ENCODE peak calls at places on chromosomes 12 and 14, in nine cellular contexts. J is stomach, Y is tibial artery, C is heart right ventricle, B is A673, Z is SK-N-SH, S is body of pancreas, N is gastrocnemius medialis, V is upper lobe of right lung. W is an unnamed sample. For H3K4me1, the result is how much of the 10 kb centered on the place peaks cover.

GRCh38 chr14:60722163-60722835 is 1.9 kb downstream of the SIX4 start:
- DNase-seq in J (peak), Y (peak), C (peak), B (peak), Z (peak), S (peak), N (peak), V (peak), W (peak)

GRCh38 chr14:69858801-69859200 is 20.4 kb upstream of the SMOC1 start:
- DNase-seq in J (no peak), Y (no peak), C (no peak), B (no peak), Z (no peak), S (no peak), N (no peak), V (no peak), W (no peak)

GRCh38 chr12:120115692-120116442 is 686 bp downstream of the RAB35 start:
- DNase-seq in J (no peak), Y (no peak), C (no peak), B (peak), Z (no peak), S (peak), N (no peak), V (peak), W (peak)

GRCh38 chr12:447132-447531 is 12.6 kb upstream of the B4GALNT3 start:
- DNase-seq in J (no peak), Y (no peak), C (no peak), B (no peak), Z (no peak), S (no peak), N (no peak), V (no peak), W (no peak)

GRCh38 chr12:69324797-69325466 is 23.2 kb upstream of the LYZ start:
- DNase-seq in J (no peak), Y (no peak), C (no peak), B (no peak), Z (no peak), S (no peak), N (no peak), V (no peak), W (no peak)

GRCh38 chr12:109763201-109763841 is 49.7 kb downstream of the FAM222A start:
- DNase-seq in J (peak), Y (peak), C (no peak), B (peak), Z (no peak), S (no peak), N (no peak), V (peak), W (peak)

GRCh38 chr12:6443361-6443983 is 1.3 kb upstream of the CD27 start:
- DNase-seq in J (no peak), Y (peak), C (no peak), B (no peak), Z (no peak), S (no peak), N (no peak), V (peak), W (no peak)

GRCh38 chr14:71232506-71232905 is 325.2 kb downstream of the PCNX1 start:
- DNase-seq in J (no peak), Y (no peak), C (no peak), B (no peak), Z (no peak), S (no peak), N (no peak), V (no peak), W (no peak)

GRCh38 chr12:106871477-106871876 is 84.2 kb upstream of the TMEM263 start:
- DNase-seq in J (no peak), Y (no peak), C (no peak), B (no peak), Z (no peak), S (no peak), N (no peak), V (no peak), W (no peak)

GRCh38 chr14:100435459-100435858 is 112.3 kb downstream of the SLC25A47 start:
- DNase-seq in J (no peak), Y (no peak), C (no peak), B (no peak), Z (no peak), S (no peak), N (no peak), V (no peak), W (no peak)

GRCh38 chr12:52225752-52226151 is 7.3 kb upstream of the KRT7 start:
- DNase-seq in J (no peak), Y (no peak), C (no peak), B (no peak), Z (no peak), S (no peak), N (no peak), V (no peak), W (no peak)

GRCh38 chr12:53201170-53201541 is 5.9 kb downstream of the ITGB7 start:
- DNase-seq in J (no peak), Y (no peak), C (no peak), B (no peak), Z (no peak), S (no peak), N (no peak), V (no peak), W (no peak)

GRCh38 chr14:44379292-44379977 is 127.6 kb downstream of the FSCB start:
- DNase-seq in J (no peak), Y (no peak), C (no peak), B (no peak), Z (no peak), S (no peak), N (no peak), V (no peak), W (no peak)

GRCh38 chr12:47989023-47989417 is 15.3 kb downstream of the COL2A1 start:
- DNase-seq in J (no peak), Y (peak), C (no peak), B (no peak), Z (no peak), S (no peak), N (no peak), V (no peak), W (no peak)

GRCh38 chr12:56154246-56154771 is 1.9 kb downstream of the MYL6B start:
- DNase-seq in J (no peak), Y (no peak), C (no peak), B (no peak), Z (no peak), S (no peak), N (no peak), V (no peak), W (no peak)

GRCh38 chr12:47707905-47708543 is 2.2 kb upstream of the RPAP3 start:
- DNase-seq in J (no peak), Y (no peak), C (no peak), B (no peak), Z (no peak), S (no peak), N (no peak), V (no peak), W (no peak)

GRCh38 chr14:70770490-70770889 is 38.8 kb downstream of the MAP3K9 start:
- DNase-seq in J (no peak), Y (no peak), C (no peak), B (no peak), Z (no peak), S (no peak), N (no peak), V (no peak), W (no peak)

GRCh38 chr12:32264995-32265394 is 134.4 kb upstream of the FGD4 start:
- DNase-seq in J (no peak), Y (no peak), C (no peak), B (peak), Z (no peak), S (no peak), N (no peak), V (no peak), W (no peak)

GRCh38 chr12:57037264-57037663 is 12.7 kb downstream of the MYO1A start:
- DNase-seq in J (no peak), Y (no peak), C (no peak), B (no peak), Z (no peak), S (no peak), N (no peak), V (no peak), W (no peak)

GRCh38 chr12:89244536-89244935 is 107.8 kb downstream of the DUSP6 start:
- DNase-seq in J (no peak), Y (no peak), C (no peak), B (peak), Z (no peak), S (no peak), N (no peak), V (no peak), W (no peak)

GRCh38 chr12:113239811-113240331 is 18.6 kb downstream of the TPCN1 start:
- DNase-seq in J (no peak), Y (peak), C (peak), B (no peak), Z (no peak), S (no peak), N (no peak), V (no peak), W (no peak)

GRCh38 chr12:10021342-10021741 is 9.1 kb upstream of the CLEC9A start:
- DNase-seq in J (no peak), Y (no peak), C (no peak), B (no peak), Z (no peak), S (no peak), N (no peak), V (no peak), W (no peak)

GRCh38 chr12:122420471-122421262 is 1.8 kb downstream of the CLIP1 start:
- DNase-seq in J (no peak), Y (no peak), C (no peak), B (no peak), Z (no peak), S (peak), N (no peak), V (no peak), W (no peak)

GRCh38 chr12:11718768-11719253 is 69.3 kb downstream of the ETV6 start:
- DNase-seq in J (no peak), Y (no peak), C (no peak), B (peak), Z (peak), S (no peak), N (no peak), V (no peak), W (peak)

GRCh38 chr12:105945935-105946334 is 192.8 kb downstream of the NUAK1 start:
- DNase-seq in J (no peak), Y (no peak), C (no peak), B (no peak), Z (no peak), S (no peak), N (no peak), V (no peak), W (no peak)

GRCh38 chr14:57573193-57573592 is 79.5 kb upstream of the CCDC198 start:
- DNase-seq in J (no peak), Y (no peak), C (no peak), B (no peak), Z (no peak), S (no peak), N (no peak), V (no peak), W (no peak)

GRCh38 chr14:31405599-31406251 is 14.6 kb downstream of the HEATR5A start:
- DNase-seq in J (no peak), Y (no peak), C (no peak), B (no peak), Z (no peak), S (no peak), N (no peak), V (no peak), W (no peak)

GRCh38 chr12:18139989-18140596 is 50.1 kb upstream of the RERGL start:
- DNase-seq in J (no peak), Y (no peak), C (no peak), B (peak), Z (no peak), S (no peak), N (no peak), V (no peak), W (no peak)

GRCh38 chr14:89205137-89205740 is 211.8 kb downstream of the FOXN3 start:
- DNase-seq in J (no peak), Y (no peak), C (no peak), B (no peak), Z (no peak), S (no peak), N (no peak), V (no peak), W (no peak)

GRCh38 chr14:98114122-98114895 is 1157.7 kb downstream of the BCL11B start:
- DNase-seq in J (no peak), Y (no peak), C (no peak), B (no peak), Z (no peak), S (no peak), N (no peak), V (no peak), W (no peak)

GRCh38 chr14:53621433-53621832 is 335.2 kb downstream of the BMP4 start:
- DNase-seq in J (no peak), Y (no peak), C (no peak), B (no peak), Z (no peak), S (no peak), N (no peak), V (no peak), W (no peak)

GRCh38 chr12:15928870-15929571 is 17.9 kb downstream of the DERA start:
- DNase-seq in J (no peak), Y (no peak), C (peak), B (peak), Z (no peak), S (peak), N (no peak), V (no peak), W (no peak)

GRCh38 chr14:38696925-38697324 is 406.1 kb downstream of the SEC23A start:
- DNase-seq in J (no peak), Y (no peak), C (no peak), B (no peak), Z (no peak), S (no peak), N (no peak), V (no peak), W (no peak)

GRCh38 chr12:6945613-6946012 is 1.8 kb downstream of the C12orf57 start:
- DNase-seq in J (no peak), Y (no peak), C (peak), B (no peak), Z (peak), S (no peak), N (no peak), V (no peak), W (no peak)

GRCh38 chr12:130761537-130762318 is 45.6 kb upstream of the RIMBP2 start:
- DNase-seq in J (no peak), Y (no peak), C (no peak), B (peak), Z (peak), S (peak), N (no peak), V (no peak), W (peak)

GRCh38 chr12:126290456-126290855 is 1225.2 kb downstream of the AACS start:
- DNase-seq in J (no peak), Y (no peak), C (no peak), B (no peak), Z (no peak), S (no peak), N (no peak), V (no peak), W (no peak)
- TF ChIP-seq CTCF in J (no peak), Y (no peak), C (no peak), B (no peak), Z (no peak), S (no peak), N (no peak), V (no peak), W (no peak)

GRCh38 chr14:105063041-105063440 is 2.2 kb downstream of the GPR132 start:
- DNase-seq in J (no peak), Y (no peak), C (no peak), B (no peak), Z (no peak), S (no peak), N (no peak), V (no peak), W (no peak)
- H3K4me3 ChIP-seq in J (no peak), Y (no peak), C (no peak), B (no peak), Z (no peak), S (no peak), N (no peak), V (peak), W (no peak)

GRCh38 chr14:58833634-58834378 is 196.0 kb downstream of the DACT1 start:
- DNase-seq in J (no peak), Y (no peak), C (no peak), B (no peak), Z (no peak), S (no peak), N (no peak), V (peak), W (no peak)

GRCh38 chr14:58830121-58830520 is 192.4 kb downstream of the DACT1 start:
- DNase-seq in J (no peak), Y (no peak), C (no peak), B (no peak), Z (no peak), S (no peak), N (no peak), V (no peak), W (no peak)

GRCh38 chr14:58829594-58829993 is 191.8 kb downstream of the DACT1 start:
- DNase-seq in J (no peak), Y (no peak), C (no peak), B (no peak), Z (no peak), S (no peak), N (no peak), V (no peak), W (no peak)

GRCh38 chr14:58828298-58828697 is 190.5 kb downstream of the DACT1 start:
- DNase-seq in J (no peak), Y (no peak), C (no peak), B (no peak), Z (no peak), S (no peak), N (no peak), V (no peak), W (no peak)

DNA sequence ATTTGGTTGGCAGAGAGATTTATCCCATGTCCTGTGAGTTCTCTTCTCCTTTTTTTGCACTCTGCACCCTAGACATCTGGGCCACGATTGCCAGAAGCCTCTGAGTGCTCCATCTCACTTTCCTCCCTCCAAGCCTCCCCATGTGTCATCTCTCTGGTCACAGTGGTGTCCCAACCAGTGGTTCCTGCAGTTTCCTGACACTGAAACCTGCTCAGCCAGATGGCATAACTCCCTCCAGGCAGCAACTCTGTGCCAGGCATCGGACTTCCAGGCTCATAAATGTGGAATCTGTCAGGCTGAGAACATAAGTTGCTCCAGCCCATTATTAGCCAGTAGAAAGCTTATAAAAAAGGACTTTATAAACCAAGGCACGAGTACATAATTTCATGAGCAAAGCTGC is 194.2 kb downstream of the DACT1 start:
- DNase-seq in J (no peak), Y (no peak), C (no peak), B (no peak), Z (peak), S (no peak), N (no peak), V (no peak), W (no peak)
- H3K4me1 ChIP-seq in J (under half), Y (under half), C (under half), B (under half), Z (under half), S (under half), N (under half), V (under half), W (under half)

GRCh38 chr12:49767333-49767732 is 26.0 kb downstream of the TMBIM6 start:
- DNase-seq in J (no peak), Y (no peak), C (no peak), B (no peak), Z (no peak), S (no peak), N (no peak), V (no peak), W (no peak)
- TF ChIP-seq CTCF in J (no peak), Y (no peak), C (no peak), B (no peak), Z (no peak), S (no peak), N (no peak), V (no peak), W (no peak)

DNA sequence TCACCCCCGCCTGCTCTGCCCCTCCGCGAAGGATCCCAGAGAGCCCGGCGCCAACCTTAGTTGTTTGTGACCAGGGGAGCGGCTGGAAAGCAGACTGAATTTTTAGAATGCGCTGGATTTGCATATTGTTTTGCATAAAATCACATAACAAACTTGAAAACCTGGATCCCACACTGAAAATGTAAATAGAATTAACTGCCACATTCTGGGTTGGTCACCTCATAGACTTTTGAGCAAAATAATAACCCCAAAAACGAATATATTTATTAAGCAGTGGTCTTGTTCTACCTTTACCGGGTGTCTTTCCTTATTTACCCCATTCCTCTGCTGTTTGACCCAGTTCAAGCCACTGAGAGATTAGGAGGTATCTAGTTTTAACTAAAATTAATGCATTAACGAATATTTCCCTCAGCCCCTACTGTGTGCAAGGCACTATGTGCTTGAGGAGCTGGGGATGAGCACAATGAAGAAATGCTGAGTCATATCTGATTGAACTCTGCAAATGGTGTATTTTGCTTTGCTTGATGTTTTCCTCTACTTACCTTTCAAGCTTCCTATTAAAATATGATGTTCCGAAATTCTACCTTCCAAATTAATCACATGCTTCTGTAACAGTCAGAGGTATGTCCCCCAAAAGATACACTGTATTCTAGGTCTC is 438 bp upstream of the EGLN3 start:
- DNase-seq in J (no peak), Y (no peak), C (no peak), B (peak), Z (no peak), S (no peak), N (no peak), V (no peak), W (no peak)
- H3K4me3 ChIP-seq in J (peak), Y (peak), C (peak), B (peak), Z (peak), S (peak), N (peak), V (peak), W (peak)

GRCh38 chr12:104073699-104074098 is 9.4 kb downstream of the HCFC2 start:
- DNase-seq in J (no peak), Y (no peak), C (no peak), B (no peak), Z (no peak), S (no peak), N (no peak), V (no peak), W (no peak)
- H3K4me1 ChIP-seq in J (under half), Y (under half), C (under half), B (under half), Z (under half), S (under half), N (under half), V (under half), W (under half)

GRCh38 chr12:25970916-25971674 is 12.6 kb downstream of the RASSF8 start:
- DNase-seq in J (no peak), Y (no peak), C (no peak), B (no peak), Z (no peak), S (no peak), N (no peak), V (no peak), W (no peak)
- TF ChIP-seq CTCF in J (no peak), Y (peak), C (no peak), B (no peak), Z (peak), S (no peak), N (no peak), V (no peak), W (peak)

GRCh38 chr14:63673255-63673654 is 31.6 kb upstream of the WDR89 start:
- DNase-seq in J (no peak), Y (no peak), C (no peak), B (no peak), Z (no peak), S (no peak), N (no peak), V (no peak), W (no peak)

GRCh38 chr14:63672417-63673180 is 30.9 kb upstream of the WDR89 start:
- DNase-seq in J (no peak), Y (no peak), C (no peak), B (no peak), Z (no peak), S (peak), N (no peak), V (no peak), W (no peak)

GRCh38 chr14:63671987-63672386 is 30.3 kb upstream of the WDR89 start:
- DNase-seq in J (no peak), Y (no peak), C (no peak), B (no peak), Z (no peak), S (peak), N (no peak), V (no peak), W (no peak)

GRCh38 chr14:63673882-63674497 is 32.3 kb upstream of the WDR89 start:
- DNase-seq in J (no peak), Y (no peak), C (no peak), B (no peak), Z (no peak), S (no peak), N (no peak), V (no peak), W (no peak)

GRCh38 chr14:63670692-63671091 is 29.0 kb upstream of the WDR89 start:
- DNase-seq in J (no peak), Y (no peak), C (no peak), B (no peak), Z (no peak), S (no peak), N (no peak), V (no peak), W (no peak)
- H3K4me3 ChIP-seq in J (no peak), Y (no peak), C (no peak), B (no peak), Z (no peak), S (no peak), N (no peak), V (no peak), W (no peak)

GRCh38 chr14:72826039-72826438 is 67.9 kb downstream of the DPF3 start:
- DNase-seq in J (no peak), Y (no peak), C (no peak), B (no peak), Z (no peak), S (no peak), N (no peak), V (no peak), W (no peak)
- H3K4me1 ChIP-seq in J (under half), Y (under half), C (under half), B (under half), Z (under half), S (under half), N (under half), V (under half), W (under half)